ENCODE peak calls at places on chromosomes 16 and 17, in four cellular contexts. Q is neural crest cell; M is stimulated activated CD4-positive, alpha-beta T cell treated with anti-CD3 and anti-CD28 coated beads, Interleukin-4, amount 100 ng/mL, for 24 hours; T is progenitor cell of endocrine pancreas. L is an unnamed sample.

GRCh38 chr16:84933774-84934571 is 77.4 kb downstream of the ZDHHC7 start:
- DNase-seq in T (no peak), M (no peak), Q (no peak), L (no peak)

GRCh38 chr17:72034000-72034399 is 86.8 kb upstream of the SOX9 start:
- DNase-seq in T (no peak), M (no peak), Q (no peak), L (no peak)

GRCh38 chr17:82914375-82914774 is 74.6 kb upstream of the ZNF750 start:
- DNase-seq in T (no peak), M (no peak), Q (no peak), L (no peak)

GRCh38 chr17:77423589-77424451 is 283.1 kb downstream of the SEC14L1 start:
- DNase-seq in T (no peak), M (no peak), Q (no peak), L (no peak)

GRCh38 chr16:66662445-66663194 is 33.9 kb downstream of the CMTM4 start:
- DNase-seq in T (no peak), M (no peak), Q (no peak), L (no peak)

GRCh38 chr16:22789281-22789945 is 24.5 kb upstream of the HS3ST2 start:
- DNase-seq in T (no peak), M (no peak), Q (no peak), L (no peak)

GRCh38 chr16:50996166-50996565 is 154.9 kb downstream of the SALL1 start:
- DNase-seq in M (no peak), Q (no peak), T (no peak), L (no peak)

GRCh38 chr16:80899804-80900592 is 95.6 kb upstream of the CDYL2 start:
- DNase-seq in T (no peak), M (no peak), Q (no peak), L (no peak)

GRCh38 chr17:57600092-57600491 is 145.0 kb downstream of the CCDC182 start:
- DNase-seq in T (no peak), Q (no peak), M (peak), L (peak)

GRCh38 chr16:67443299-67443698 is 12.4 kb downstream of the HSD11B2 start:
- DNase-seq in Q (no peak), M (no peak), T (no peak), L (no peak)

GRCh38 chr17:44312396-44313104 is 4.1 kb downstream of the RUNDC3A start:
- DNase-seq in Q (no peak), T (no peak), M (no peak), L (no peak)

GRCh38 chr16:55175389-55175788 is 148.6 kb upstream of the IRX6 start:
- DNase-seq in T (no peak), M (no peak), Q (no peak), L (no peak)

GRCh38 chr16:51359141-51359960 is 208.3 kb upstream of the SALL1 start:
- DNase-seq in T (no peak), M (no peak), Q (peak), L (no peak)

L was measured in T-helper 2 cell treated with Interferon-gamma antibody and Interleukin-4, amounts not matched to agents 5 μg/mL and 100 μg/mL, for 36 hours.